ENCODE peak calls at places on chromosomes 7 and 10, in ten cellular contexts. B, H, U, T, I, F, W, J, L and M are unnamed samples. For H3K4me1, the result is how much of the 10 kb centered on the place peaks cover.

GRCh38 chr7:46486264-46487206 is 565.5 kb upstream of the IGFBP3 start:
- DNase-seq in F (no peak), L (no peak), W (no peak), T (no peak), B (peak), I (peak), J (no peak), H (peak), U (peak), M (peak)

GRCh38 chr10:31866118-31866670 is 62.4 kb downstream of the ARHGAP12 start:
- DNase-seq in W (no peak), T (no peak), F (no peak), B (no peak), I (no peak), U (no peak), L (no peak), H (peak), J (no peak), M (peak)

GRCh38 chr7:18320971-18321567 is 174.5 kb upstream of the HDAC9 start:
- DNase-seq in B (no peak), L (no peak), U (no peak), I (no peak), T (no peak), W (no peak), F (peak), H (peak), J (no peak), M (no peak)

GRCh38 chr7:22390512-22390911 is 33.6 kb upstream of the RAPGEF5 start:
- DNase-seq in W (no peak), T (no peak), F (no peak), J (no peak), H (no peak), U (no peak), L (no peak), I (no peak), B (no peak), M (no peak)

GRCh38 chr7:12456506-12456905 is 52.8 kb upstream of the VWDE start:
- DNase-seq in L (no peak), T (no peak), J (no peak), W (no peak), U (no peak), F (no peak), I (no peak), H (no peak), B (no peak), M (no peak)

GRCh38 chr10:71797533-71798307 is 24.4 kb upstream of the VSIR start:
- DNase-seq in F (no peak), T (peak), B (no peak), I (no peak), U (no peak), L (no peak), W (no peak), J (no peak), H (no peak), M (no peak)

GRCh38 chr10:33238643-33239042 is 95.8 kb downstream of the NRP1 start:
- DNase-seq in T (no peak), J (no peak), B (no peak), F (no peak), U (no peak), W (no peak), H (peak), L (no peak), I (no peak), M (no peak)

GRCh38 chr7:137146012-137146455 is 197.5 kb downstream of the PTN start:
- DNase-seq in U (no peak), W (no peak), H (no peak), J (no peak), I (no peak), T (no peak), F (no peak), L (no peak), B (no peak), M (no peak)

GRCh38 chr10:34580643-34581042 is 234.5 kb downstream of the PARD3 start:
- DNase-seq in W (no peak), U (no peak), J (no peak), F (peak), T (no peak), H (peak), B (no peak), I (no peak), L (no peak), M (no peak)

GRCh38 chr7:143305423-143306070 is 10.4 kb upstream of the CLCN1 start:
- DNase-seq in J (no peak), W (no peak), H (peak), I (no peak), B (no peak), F (peak), T (peak), L (peak), U (peak), M (peak)

GRCh38 chr10:71302874-71303568 is 16.0 kb upstream of the SLC29A3 start:
- DNase-seq in B (no peak), I (no peak), J (no peak), W (no peak), F (peak), H (peak), U (no peak), L (no peak), T (no peak), M (no peak)

GRCh38 chr10:994836-995558 is 6.8 kb downstream of the GTPBP4 start:
- DNase-seq in W (no peak), L (no peak), H (no peak), T (no peak), F (no peak), B (no peak), J (no peak), I (no peak), U (no peak), M (no peak)
- TF ChIP-seq POLR2A in W (no peak), L (no peak), H (no peak), T (no peak), F (no peak), B (no peak), J (peak), I (no peak), U (no peak), M (no peak)

GRCh38 chr7:105337529-105337928 is 51.2 kb downstream of the SRPK2 start:
- DNase-seq in F (no peak), T (no peak), W (no peak), L (no peak), H (no peak), U (no peak), B (no peak), I (no peak), J (no peak), M (no peak)

GRCh38 chr7:105330526-105330925 is 58.2 kb downstream of the SRPK2 start:
- DNase-seq in H (no peak), F (no peak), W (no peak), L (no peak), B (no peak), U (no peak), J (no peak), T (no peak), I (no peak), M (no peak)

GRCh38 chr7:105339404-105340316 is 49.1 kb downstream of the SRPK2 start:
- DNase-seq in B (no peak), J (no peak), F (no peak), T (no peak), U (no peak), I (no peak), W (no peak), L (no peak), H (no peak), M (no peak)

DNA sequence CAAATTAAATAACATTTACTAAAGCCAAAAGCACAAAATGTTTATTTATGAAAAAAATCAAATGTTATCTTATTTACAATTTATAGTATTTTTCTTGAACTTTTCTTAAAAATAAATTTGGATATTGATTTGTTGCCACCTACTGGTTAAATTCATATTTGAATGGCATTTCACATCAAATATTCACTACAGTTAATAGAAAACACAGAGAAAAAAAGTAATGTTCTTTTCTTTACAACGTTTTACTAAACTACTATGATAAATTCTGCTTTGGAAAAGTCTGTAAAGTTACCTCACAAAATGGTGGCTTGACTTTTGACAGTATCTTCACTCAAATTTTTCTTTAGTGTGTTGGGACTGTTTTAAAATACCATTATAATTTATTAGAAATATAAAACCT is 52.7 kb downstream of the SRPK2 start:
- DNase-seq in J (no peak), U (no peak), L (no peak), H (no peak), W (no peak), I (no peak), B (no peak), T (no peak), F (no peak), M (no peak)
- H3K4me1 ChIP-seq in J (under half), U (under half), L (under half), H (under half), W (under half), I (under half), B (under half), T (under half), F (under half), M (under half)

GRCh38 chr7:149732611-149733010 is 40.8 kb downstream of the ZNF467 start:
- DNase-seq in T (no peak), F (no peak), H (no peak), I (peak), J (no peak), L (no peak), U (no peak), W (no peak), B (no peak), M (no peak)
- TF ChIP-seq EP300 in T (no peak), F (no peak), H (no peak), I (no peak), J (no peak), L (no peak), U (no peak), W (no peak), B (no peak), M (no peak)

GRCh38 chr10:128028508-128029279 is 97.5 kb downstream of the MKI67 start:
- DNase-seq in J (no peak), F (no peak), B (peak), I (peak), H (no peak), T (no peak), U (no peak), W (peak), L (no peak), M (no peak)
- TF ChIP-seq POLR2A in J (no peak), F (no peak), B (no peak), I (no peak), H (no peak), T (no peak), U (no peak), W (no peak), L (no peak), M (no peak)

GRCh38 chr7:117489435-117489834 is 9.6 kb downstream of the CFTR start:
- DNase-seq in T (no peak), F (no peak), I (no peak), J (no peak), U (no peak), B (no peak), L (no peak), W (no peak), H (no peak), M (no peak)

GRCh38 chr7:117495313-117495712 is 15.5 kb downstream of the CFTR start:
- DNase-seq in T (no peak), J (no peak), W (no peak), B (no peak), I (no peak), H (no peak), L (no peak), U (no peak), F (no peak), M (no peak)

GRCh38 chr7:117489911-117490310 is 10.1 kb downstream of the CFTR start:
- DNase-seq in B (no peak), H (peak), L (no peak), T (no peak), U (no peak), J (no peak), W (no peak), I (no peak), F (peak), M (no peak)

GRCh38 chr7:117489016-117489415 is 9.2 kb downstream of the CFTR start:
- DNase-seq in T (no peak), U (no peak), L (no peak), F (no peak), W (no peak), H (no peak), I (no peak), J (no peak), B (no peak), M (no peak)

GRCh38 chr7:117493460-117493859 is 13.6 kb downstream of the CFTR start:
- DNase-seq in W (no peak), I (no peak), J (no peak), H (no peak), T (no peak), F (no peak), L (no peak), U (no peak), B (no peak), M (no peak)
- H3K4me1 ChIP-seq in W (under half), I (under half), J (under half), H (under half), T (under half), F (under half), L (under half), U (under half), B (under half), M (under half)

GRCh38 chr7:76997381-76998262 is 34.5 kb downstream of the SPDYE17 start:
- DNase-seq in U (no peak), H (no peak), W (no peak), L (no peak), B (peak), T (no peak), F (no peak), J (no peak), I (no peak), M (no peak)
- TF ChIP-seq EP300 in U (no peak), H (no peak), W (no peak), L (no peak), B (no peak), T (no peak), F (no peak), J (no peak), I (no peak), M (no peak)

DNA sequence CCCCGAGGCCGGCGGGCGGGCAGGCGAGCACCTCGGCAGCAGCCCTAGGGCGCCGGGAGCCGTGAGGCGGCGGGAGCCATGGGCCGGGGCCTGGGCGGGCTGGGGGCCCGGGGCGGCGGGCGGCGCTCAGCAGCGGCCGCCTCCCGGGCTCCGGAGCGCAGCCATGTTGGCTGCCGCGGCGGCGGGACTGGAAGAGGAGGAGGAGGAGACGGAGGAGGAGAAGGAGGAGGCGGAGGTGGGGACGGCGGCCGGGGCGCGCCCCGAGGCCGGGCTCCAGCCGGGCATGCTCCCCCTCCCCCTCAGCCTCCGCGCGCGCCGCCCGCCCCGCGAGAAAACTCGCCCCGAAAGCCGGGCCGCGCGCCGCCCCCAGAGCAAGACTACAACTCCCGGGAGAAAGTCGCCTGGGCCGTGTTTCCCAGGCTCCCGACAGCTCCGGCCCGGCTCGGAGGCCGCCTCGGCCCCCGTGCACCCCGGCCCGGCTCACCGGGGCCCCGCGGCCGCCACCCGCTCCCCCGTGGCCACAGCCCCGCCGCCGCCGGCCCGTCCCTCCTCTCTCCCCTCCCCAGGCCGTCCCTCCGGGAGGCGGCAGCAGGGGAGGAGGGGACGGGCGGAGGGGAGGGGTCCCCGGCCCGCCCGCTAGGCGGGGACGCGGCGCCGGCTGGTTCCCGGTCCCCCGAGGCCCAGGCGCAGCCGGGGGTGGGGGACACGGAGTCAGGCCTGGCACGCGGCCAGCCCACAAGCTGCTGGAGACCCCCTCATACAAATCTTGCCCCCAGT is at the start of gene DLG5:
- DNase-seq in I (peak), J (no peak), F (no peak), T (peak), W (peak), U (peak), L (peak), B (peak), H (peak), M (peak)
- TF ChIP-seq POLR2A in I (no peak), J (no peak), F (no peak), T (peak), W (peak), U (peak), L (no peak), B (no peak), H (peak), M (no peak)

GRCh38 chr10:131802991-131803390 is 97.8 kb upstream of the PPP2R2D start:
- DNase-seq in W (peak), U (no peak), I (no peak), T (no peak), J (no peak), B (peak), F (no peak), L (peak), H (no peak), M (no peak)

GRCh38 chr10:131802156-131802915 is 98.5 kb upstream of the PPP2R2D start:
- DNase-seq in L (no peak), W (peak), J (no peak), T (no peak), I (no peak), U (no peak), F (no peak), B (peak), H (no peak), M (no peak)

GRCh38 chr10:131805696-131806095 is 95.1 kb upstream of the PPP2R2D start:
- DNase-seq in W (no peak), H (no peak), I (no peak), J (no peak), L (no peak), B (peak), F (no peak), U (no peak), T (no peak), M (no peak)

GRCh38 chr10:131804551-131805295 is 96.1 kb upstream of the PPP2R2D start:
- DNase-seq in L (peak), H (no peak), U (no peak), F (no peak), I (no peak), T (no peak), J (no peak), B (peak), W (peak), M (no peak)

GRCh38 chr10:131803863-131804425 is 96.9 kb upstream of the PPP2R2D start:
- DNase-seq in B (peak), U (no peak), I (no peak), T (no peak), L (peak), W (no peak), J (no peak), F (no peak), H (no peak), M (no peak)
- H3K4me1 ChIP-seq in B (under half), U (under half), I (under half), T (under half), L (under half), W (under half), J (under half), F (under half), H (under half), M (under half)

GRCh38 chr10:78175444-78175843 is 141.8 kb downstream of the RPS24 start:
- DNase-seq in B (no peak), H (no peak), F (no peak), T (no peak), W (no peak), U (no peak), I (no peak), J (no peak), L (no peak), M (no peak)
- TF ChIP-seq EP300 in B (no peak), H (no peak), F (no peak), T (no peak), W (no peak), U (no peak), I (no peak), J (no peak), L (no peak), M (no peak)